ENCODE peak calls at places on chromosomes 2 and 18, in seven cellular contexts. One of them, this sample, is unnamed.

GRCh38 chr2:47560107-47560819 is 157.3 kb downstream of the MSH2 start:
- DNase-seq in K562: no peak
- DNase-seq in SK-N-SH: no peak
- DNase-seq in HCT116: no peak
- DNase-seq in HepG2: no peak
- DNase-seq in H1: no peak
- DNase-seq in GM12878: no peak
- DNase-seq in this sample: no peak

GRCh38 chr2:8799004-8799403 is 38.4 kb downstream of the KIDINS220 start:
- DNase-seq in K562: no peak
- DNase-seq in SK-N-SH: no peak
- DNase-seq in HCT116: no peak
- DNase-seq in HepG2: no peak
- DNase-seq in H1: no peak
- DNase-seq in GM12878: no peak
- DNase-seq in this sample: no peak

GRCh38 chr2:120597595-120598193 is 138.0 kb upstream of the GLI2 start:
- DNase-seq in K562: no peak
- DNase-seq in SK-N-SH: no peak
- DNase-seq in HCT116: no peak
- DNase-seq in HepG2: no peak
- DNase-seq in H1: no peak
- DNase-seq in GM12878: no peak
- DNase-seq in this sample: no peak

GRCh38 chr18:35306588-35307250 is 16.7 kb upstream of the ZSCAN30 start:
- DNase-seq in K562: no peak
- DNase-seq in SK-N-SH: no peak
- DNase-seq in HCT116: no peak
- DNase-seq in HepG2: no peak
- DNase-seq in H1: no peak
- DNase-seq in GM12878: no peak
- DNase-seq in this sample: no peak

GRCh38 chr18:3511980-3512379 is 62.0 kb downstream of the TGIF1 start:
- DNase-seq in K562: no peak
- DNase-seq in SK-N-SH: peak
- DNase-seq in HCT116: no peak
- DNase-seq in HepG2: no peak
- DNase-seq in H1: no peak
- DNase-seq in GM12878: no peak
- DNase-seq in this sample: peak

GRCh38 chr2:239584986-239585385 is 184.2 kb upstream of the HDAC4 start:
- DNase-seq in K562: no peak
- DNase-seq in SK-N-SH: no peak
- DNase-seq in HCT116: no peak
- DNase-seq in HepG2: no peak
- DNase-seq in H1: no peak
- DNase-seq in GM12878: no peak
- DNase-seq in this sample: no peak

GRCh38 chr2:46873632-46874068 is 42.0 kb downstream of the MCFD2 start:
- DNase-seq in K562: peak
- DNase-seq in SK-N-SH: peak
- DNase-seq in HCT116: peak
- DNase-seq in HepG2: peak
- DNase-seq in H1: no peak
- DNase-seq in GM12878: no peak
- DNase-seq in this sample: peak

GRCh38 chr2:196500686-196501431 is 138.7 kb upstream of the CCDC150 start:
- DNase-seq in K562: no peak
- DNase-seq in SK-N-SH: no peak
- DNase-seq in HCT116: no peak
- DNase-seq in HepG2: no peak
- DNase-seq in H1: no peak
- DNase-seq in GM12878: no peak
- DNase-seq in this sample: no peak

GRCh38 chr18:10145523-10145922 is 231.7 kb downstream of the VAPA start:
- DNase-seq in K562: no peak
- DNase-seq in SK-N-SH: no peak
- DNase-seq in HCT116: no peak
- DNase-seq in HepG2: no peak
- DNase-seq in H1: no peak
- DNase-seq in GM12878: no peak
- DNase-seq in this sample: no peak

GRCh38 chr2:65057391-65058052 is 1.3 kb downstream of the CEP68 start:
- DNase-seq in K562: no peak
- DNase-seq in SK-N-SH: no peak
- DNase-seq in HCT116: no peak
- DNase-seq in HepG2: peak
- DNase-seq in H1: no peak
- DNase-seq in GM12878: peak
- DNase-seq in this sample: no peak

GRCh38 chr2:120990451-120990871 is 254.8 kb downstream of the GLI2 start:
- DNase-seq in K562: no peak
- DNase-seq in SK-N-SH: no peak
- DNase-seq in HCT116: no peak
- DNase-seq in HepG2: no peak
- DNase-seq in H1: peak
- DNase-seq in GM12878: no peak
- DNase-seq in this sample: no peak

GRCh38 chr2:157625311-157625710 is 3.4 kb downstream of the ACVR1C start:
- DNase-seq in K562: no peak
- DNase-seq in SK-N-SH: no peak
- DNase-seq in HCT116: no peak
- DNase-seq in HepG2: no peak
- DNase-seq in H1: no peak
- DNase-seq in GM12878: no peak
- DNase-seq in this sample: no peak

GRCh38 chr2:3751281-3751680 is 47.9 kb downstream of the DCDC2C start:
- DNase-seq in K562: no peak
- DNase-seq in SK-N-SH: no peak
- DNase-seq in HCT116: no peak
- DNase-seq in HepG2: no peak
- DNase-seq in H1: no peak
- DNase-seq in GM12878: no peak
- DNase-seq in this sample: no peak

GRCh38 chr2:26103752-26104151 is 69.1 kb upstream of the GAREM2 start:
- DNase-seq in K562: no peak
- DNase-seq in SK-N-SH: no peak
- DNase-seq in HCT116: no peak
- DNase-seq in HepG2: no peak
- DNase-seq in H1: no peak
- DNase-seq in GM12878: no peak
- DNase-seq in this sample: no peak

GRCh38 chr2:145161656-145162055 is 641.7 kb upstream of the ZEB2 start:
- DNase-seq in K562: no peak
- DNase-seq in SK-N-SH: no peak
- DNase-seq in HCT116: no peak
- DNase-seq in HepG2: no peak
- DNase-seq in H1: no peak
- DNase-seq in GM12878: no peak
- DNase-seq in this sample: no peak

GRCh38 chr2:32732912-32733472 is 105.1 kb downstream of the TTC27 start:
- DNase-seq in K562: no peak
- DNase-seq in SK-N-SH: no peak
- DNase-seq in HCT116: no peak
- DNase-seq in HepG2: no peak
- DNase-seq in H1: no peak
- DNase-seq in GM12878: no peak
- DNase-seq in this sample: no peak

GRCh38 chr2:174595904-174596397 is 1.7 kb downstream of the WIPF1 start:
- DNase-seq in K562: no peak
- DNase-seq in SK-N-SH: no peak
- DNase-seq in HCT116: no peak
- DNase-seq in HepG2: no peak
- DNase-seq in H1: no peak
- DNase-seq in GM12878: no peak
- DNase-seq in this sample: no peak

GRCh38 chr2:160299540-160299939 is 99.5 kb upstream of the ITGB6 start:
- DNase-seq in K562: no peak
- DNase-seq in SK-N-SH: no peak
- DNase-seq in HCT116: no peak
- DNase-seq in HepG2: no peak
- DNase-seq in H1: no peak
- DNase-seq in GM12878: no peak
- DNase-seq in this sample: no peak

GRCh38 chr2:25521665-25522387 is 151.6 kb downstream of the DTNB start:
- DNase-seq in K562: peak
- DNase-seq in SK-N-SH: peak
- DNase-seq in HCT116: peak
- DNase-seq in HepG2: peak
- DNase-seq in H1: no peak
- DNase-seq in GM12878: peak
- DNase-seq in this sample: peak

GRCh38 chr2:150609831-150610582 is 122.5 kb upstream of the RND3 start:
- DNase-seq in K562: no peak
- DNase-seq in SK-N-SH: no peak
- DNase-seq in HCT116: no peak
- DNase-seq in HepG2: no peak
- DNase-seq in H1: no peak
- DNase-seq in GM12878: no peak
- DNase-seq in this sample: no peak

GRCh38 chr2:166127217-166128155 is at the start of gene SCN1A:
- DNase-seq in K562: peak
- DNase-seq in SK-N-SH: peak
- DNase-seq in HCT116: peak
- DNase-seq in HepG2: peak
- DNase-seq in H1: no peak
- DNase-seq in GM12878: no peak
- DNase-seq in this sample: no peak

DNA sequence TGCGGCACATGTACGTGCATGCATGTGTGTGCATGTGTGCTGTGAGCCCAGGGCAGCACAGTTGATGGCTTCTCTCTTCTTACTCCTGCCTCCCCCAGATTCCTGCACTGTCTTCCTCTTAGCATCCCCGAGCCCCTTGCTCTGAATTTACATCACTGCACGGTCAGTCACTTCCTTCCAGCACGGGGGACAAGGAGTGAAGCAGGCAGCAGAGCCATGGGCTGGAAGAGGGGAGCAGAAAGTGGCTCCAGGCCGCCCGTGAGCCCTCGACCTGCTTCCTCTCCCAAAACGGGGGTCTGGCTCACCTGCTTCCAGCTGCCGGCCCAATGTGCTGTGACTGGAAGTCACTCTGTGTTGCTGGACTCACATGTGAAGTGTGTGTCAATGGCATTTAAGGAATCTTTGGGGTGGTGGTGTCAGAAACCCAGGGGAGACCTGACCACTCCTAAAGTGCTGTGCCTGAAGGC is 106.1 kb downstream of the FAM210A start:
- DNase-seq in K562: no peak
- DNase-seq in SK-N-SH: no peak
- DNase-seq in HCT116: no peak
- DNase-seq in HepG2: no peak
- DNase-seq in H1: no peak
- DNase-seq in GM12878: no peak
- DNase-seq in this sample: no peak
- TF ChIP-seq JUND in K562: no peak
- TF ChIP-seq JUND in SK-N-SH: no peak
- TF ChIP-seq JUND in HCT116: no peak
- TF ChIP-seq JUND in HepG2: no peak
- TF ChIP-seq JUND in H1: no peak
- TF ChIP-seq JUND in GM12878: no peak
- TF ChIP-seq JUND in this sample: no peak

DNA sequence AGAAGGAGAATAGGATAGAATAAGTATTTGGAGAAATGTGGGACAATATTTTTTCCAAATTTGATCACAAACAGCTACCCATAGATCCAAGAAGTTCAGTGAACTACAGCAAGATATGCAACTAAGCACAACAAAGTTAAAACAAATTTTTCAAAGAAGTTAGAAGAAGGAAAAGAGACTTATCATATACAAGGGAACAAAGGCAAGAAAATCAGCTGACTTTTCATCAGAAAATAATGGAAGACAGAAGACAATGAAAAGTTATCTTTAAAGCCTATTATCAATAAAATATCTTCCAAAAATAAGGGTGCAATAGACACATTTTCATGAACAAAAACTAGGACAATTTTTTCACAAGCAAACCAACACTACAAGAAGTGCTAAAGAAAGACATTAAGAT is 202.8 kb upstream of the FN1 start:
- DNase-seq in K562: no peak
- DNase-seq in SK-N-SH: no peak
- DNase-seq in HCT116: no peak
- DNase-seq in HepG2: no peak
- DNase-seq in H1: no peak
- DNase-seq in GM12878: no peak
- DNase-seq in this sample: no peak
- TF ChIP-seq JUND in K562: no peak
- TF ChIP-seq JUND in SK-N-SH: no peak
- TF ChIP-seq JUND in HCT116: no peak
- TF ChIP-seq JUND in HepG2: no peak
- TF ChIP-seq JUND in H1: no peak
- TF ChIP-seq JUND in GM12878: no peak
- TF ChIP-seq JUND in this sample: no peak

GRCh38 chr2:178635897-178636296 is 155.6 kb downstream of the PLEKHA3 start:
- DNase-seq in K562: no peak
- DNase-seq in SK-N-SH: no peak
- DNase-seq in HCT116: no peak
- DNase-seq in HepG2: no peak
- DNase-seq in H1: no peak
- DNase-seq in GM12878: no peak
- DNase-seq in this sample: no peak
- TF ChIP-seq JUND in K562: no peak
- TF ChIP-seq JUND in SK-N-SH: no peak
- TF ChIP-seq JUND in HCT116: no peak
- TF ChIP-seq JUND in HepG2: no peak
- TF ChIP-seq JUND in H1: no peak
- TF ChIP-seq JUND in GM12878: no peak
- TF ChIP-seq JUND in this sample: no peak

GRCh38 chr2:235839974-235840373 is 328.2 kb downstream of the GBX2 start:
- DNase-seq in K562: no peak
- DNase-seq in SK-N-SH: no peak
- DNase-seq in HCT116: no peak
- DNase-seq in HepG2: no peak
- DNase-seq in H1: no peak
- DNase-seq in GM12878: no peak
- DNase-seq in this sample: no peak
- TF ChIP-seq JUND in K562: no peak
- TF ChIP-seq JUND in SK-N-SH: no peak
- TF ChIP-seq JUND in HCT116: no peak
- TF ChIP-seq JUND in HepG2: no peak
- TF ChIP-seq JUND in H1: no peak
- TF ChIP-seq JUND in GM12878: no peak
- TF ChIP-seq JUND in this sample: no peak

DNA sequence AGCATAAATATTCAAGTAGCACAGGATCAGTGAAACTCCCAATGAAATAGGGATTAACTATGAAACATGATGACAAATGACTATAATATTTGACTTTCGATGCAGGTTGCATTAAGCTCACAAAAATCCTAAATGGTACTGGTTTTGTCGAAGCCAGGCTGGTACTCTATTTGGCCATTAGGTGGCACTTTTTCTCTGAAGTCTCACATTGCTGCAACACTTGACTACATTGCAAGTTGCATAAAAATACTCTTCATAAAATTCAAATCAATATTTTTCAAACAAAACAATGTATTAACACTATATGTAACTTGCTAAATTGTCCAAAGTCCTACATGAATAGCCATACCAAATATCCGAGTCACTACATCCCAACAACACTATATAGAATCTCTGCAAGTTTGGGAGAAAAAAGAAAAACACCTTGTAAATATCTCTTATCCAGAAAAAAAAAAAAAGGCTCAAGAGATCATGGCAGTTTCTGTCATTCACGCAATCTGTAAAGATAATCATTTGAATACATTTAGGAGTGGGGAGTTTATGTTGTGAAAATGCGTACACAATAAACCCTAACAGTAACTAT is 9.5 kb downstream of the RTTN start:
- DNase-seq in K562: peak
- DNase-seq in SK-N-SH: peak
- DNase-seq in HCT116: no peak
- DNase-seq in HepG2: peak
- DNase-seq in H1: no peak
- DNase-seq in GM12878: no peak
- DNase-seq in this sample: no peak
- TF ChIP-seq JUND in K562: no peak
- TF ChIP-seq JUND in SK-N-SH: no peak
- TF ChIP-seq JUND in HCT116: no peak
- TF ChIP-seq JUND in HepG2: no peak
- TF ChIP-seq JUND in H1: no peak
- TF ChIP-seq JUND in GM12878: no peak
- TF ChIP-seq JUND in this sample: no peak